ENCODE peak calls at places on chromosomes 5 and 9, in ten cellular contexts. P, S, Y, X, B, H, T, R, I and D are unnamed samples.

GRCh38 chr5:158514353-158514960 is 585.3 kb downstream of the EBF1 start:
- DNase-seq in S (no peak), I (no peak), B (peak), R (no peak), X (no peak), Y (no peak), H (no peak), P (no peak), T (no peak), D (no peak)

GRCh38 chr5:157744055-157745011 is 821 bp downstream of the LSM11 start:
- DNase-seq in T (no peak), I (peak), H (no peak), X (no peak), R (no peak), S (no peak), B (no peak), P (peak), Y (no peak), D (peak)

GRCh38 chr5:33795532-33795931 is 96.3 kb downstream of the ADAMTS12 start:
- DNase-seq in P (no peak), B (no peak), H (no peak), I (no peak), Y (no peak), T (no peak), S (no peak), X (no peak), R (no peak), D (no peak)

GRCh38 chr5:117803533-117803932 is 1184.8 kb downstream of the DTWD2 start:
- DNase-seq in R (no peak), H (no peak), X (peak), P (no peak), Y (peak), S (no peak), B (no peak), T (no peak), I (no peak), D (no peak)

GRCh38 chr9:136336156-136336860 is 9.0 kb downstream of the GPSM1 start:
- DNase-seq in P (no peak), R (no peak), Y (no peak), T (no peak), X (no peak), I (no peak), B (no peak), S (no peak), H (no peak), D (no peak)

GRCh38 chr9:29068461-29068860 is 1495.2 kb upstream of the C9orf72 start:
- DNase-seq in B (no peak), H (no peak), S (no peak), Y (no peak), R (no peak), P (no peak), X (no peak), T (no peak), I (no peak), D (no peak)

GRCh38 chr5:61071565-61071964 is 90.7 kb downstream of the SMIM15 start:
- DNase-seq in T (no peak), I (no peak), X (no peak), H (no peak), B (no peak), P (no peak), Y (no peak), S (no peak), R (no peak), D (no peak)

GRCh38 chr5:6505779-6506557 is 57.3 kb downstream of the UBE2QL1 start:
- DNase-seq in Y (no peak), X (no peak), R (no peak), B (no peak), P (no peak), T (no peak), I (no peak), S (no peak), H (no peak), D (no peak)

GRCh38 chr5:39267185-39267584 is 47.8 kb upstream of the FYB1 start:
- DNase-seq in H (no peak), B (no peak), T (no peak), I (no peak), Y (no peak), X (no peak), R (no peak), S (no peak), P (no peak), D (no peak)

GRCh38 chr9:79768199-79768598 is 196.4 kb downstream of the TLE4 start:
- DNase-seq in I (no peak), S (no peak), X (peak), H (no peak), R (no peak), Y (no peak), B (no peak), P (no peak), T (no peak), D (no peak)

GRCh38 chr5:127936439-127936972 is 147.1 kb upstream of the SLC12A2 start:
- DNase-seq in T (no peak), S (no peak), I (no peak), R (no peak), B (peak), H (no peak), X (no peak), P (peak), Y (no peak), D (peak)

GRCh38 chr5:157161996-157162395 is 4.1 kb downstream of the GARIN3 start:
- DNase-seq in B (no peak), H (no peak), R (no peak), Y (no peak), X (no peak), P (no peak), I (no peak), S (no peak), T (no peak), D (no peak)

GRCh38 chr9:5608298-5609254 is 20.3 kb upstream of the RIC1 start:
- DNase-seq in H (no peak), B (no peak), R (no peak), Y (no peak), S (no peak), P (peak), T (no peak), X (no peak), I (no peak), D (no peak)

GRCh38 chr5:101897914-101898313 is 398.2 kb downstream of the SLCO4C1 start:
- DNase-seq in H (no peak), I (no peak), T (no peak), S (no peak), X (no peak), P (no peak), Y (no peak), R (peak), B (no peak), D (no peak)

GRCh38 chr9:128771745-128772519 is at the start of gene ZER1:
- DNase-seq in I (peak), H (peak), B (peak), P (peak), S (peak), X (peak), R (peak), T (peak), Y (peak), D (peak)

GRCh38 chr5:150283904-150284303 is 5.7 kb downstream of the CAMK2A start:
- DNase-seq in X (no peak), P (no peak), R (no peak), I (no peak), H (no peak), Y (no peak), B (no peak), T (no peak), S (no peak), D (no peak)

GRCh38 chr5:75667586-75667985 is 49.7 kb downstream of the POC5 start:
- DNase-seq in I (no peak), T (no peak), P (no peak), X (no peak), Y (no peak), R (no peak), H (no peak), B (no peak), S (no peak), D (no peak)

GRCh38 chr9:137320555-137321384 is 18.7 kb upstream of the NRARP start:
- DNase-seq in S (peak), R (no peak), B (peak), X (no peak), Y (no peak), H (no peak), P (peak), I (no peak), T (no peak), D (peak)

GRCh38 chr5:180138214-180138975 is 66.8 kb upstream of the RNF130 start:
- DNase-seq in B (no peak), Y (no peak), I (no peak), T (no peak), X (no peak), S (no peak), P (no peak), R (no peak), H (no peak), D (no peak)

GRCh38 chr9:90726215-90726614 is 75.4 kb upstream of the SYK start:
- DNase-seq in Y (no peak), P (no peak), B (no peak), S (no peak), X (no peak), R (no peak), H (no peak), I (no peak), T (no peak), D (no peak)

GRCh38 chr5:51302358-51302757 is 80.9 kb upstream of the ISL1 start:
- DNase-seq in Y (no peak), X (no peak), H (no peak), I (no peak), R (no peak), T (no peak), P (no peak), S (no peak), B (no peak), D (no peak)

GRCh38 chr9:91815896-91816295 is 134.1 kb downstream of the ROR2 start:
- DNase-seq in S (no peak), H (no peak), I (no peak), B (no peak), R (no peak), T (no peak), X (no peak), Y (no peak), P (no peak), D (no peak)

GRCh38 chr9:113720495-113720894 is 155.6 kb upstream of the ZNF618 start:
- DNase-seq in I (no peak), X (no peak), Y (no peak), P (no peak), S (no peak), T (no peak), H (no peak), R (no peak), B (no peak), D (no peak)

GRCh38 chr9:112554516-112554915 is 67.9 kb downstream of the KIAA1958 start:
- DNase-seq in P (no peak), S (no peak), T (no peak), I (no peak), R (no peak), Y (peak), X (no peak), B (no peak), H (no peak), D (no peak)

GRCh38 chr5:79236970-79237734 is 1.2 kb downstream of the JMY start:
- DNase-seq in R (peak), H (peak), S (no peak), P (peak), T (peak), X (no peak), I (peak), Y (peak), B (peak), D (peak)

GRCh38 chr5:125847561-125847960 is 575.6 kb upstream of the GRAMD2B start:
- DNase-seq in S (no peak), H (no peak), I (no peak), T (no peak), Y (no peak), R (no peak), P (no peak), X (no peak), B (no peak), D (no peak)

GRCh38 chr5:161895510-161895909 is 47.6 kb downstream of the GABRA1 start:
- DNase-seq in T (no peak), H (no peak), I (no peak), P (no peak), S (no peak), B (no peak), R (no peak), Y (no peak), X (no peak), D (no peak)

GRCh38 chr5:52896524-52897237 is 92.5 kb upstream of the ITGA2 start:
- DNase-seq in I (no peak), R (no peak), Y (peak), P (no peak), H (no peak), X (peak), S (no peak), B (no peak), T (no peak), D (no peak)

GRCh38 chr9:23754551-23754950 is 71.5 kb downstream of the ELAVL2 start:
- DNase-seq in P (no peak), T (no peak), R (no peak), H (no peak), I (no peak), Y (no peak), X (no peak), S (no peak), B (no peak), D (no peak)

GRCh38 chr9:136268318-136268717 is 22.7 kb upstream of the QSOX2 start:
- DNase-seq in T (no peak), Y (no peak), I (no peak), B (no peak), S (no peak), X (no peak), H (no peak), R (peak), P (no peak), D (no peak)

GRCh38 chr5:136446565-136446964 is 81.2 kb upstream of the TRPC7 start:
- DNase-seq in R (peak), T (no peak), X (no peak), H (no peak), B (no peak), S (no peak), P (no peak), Y (no peak), I (no peak), D (no peak)
- TF ChIP-seq CTCF in R (no peak), T (no peak), X (no peak), H (no peak), B (no peak), S (no peak), P (no peak), Y (no peak), I (no peak), D (no peak)

GRCh38 chr5:99060306-99061261 is 131.8 kb upstream of the CHD1 start:
- DNase-seq in H (peak), R (peak), I (peak), T (peak), P (peak), Y (peak), B (peak), X (peak), S (peak), D (peak)
- TF ChIP-seq CTCF in H (peak), R (peak), I (peak), T (peak), P (peak), Y (peak), B (peak), X (peak), S (peak), D (peak)

GRCh38 chr5:29001666-29002065 is 1963.3 kb upstream of the CDH9 start:
- DNase-seq in B (no peak), H (no peak), R (peak), Y (no peak), X (no peak), S (no peak), I (no peak), T (no peak), P (no peak), D (no peak)
- TF ChIP-seq CTCF in B (no peak), H (no peak), R (no peak), Y (no peak), X (no peak), S (no peak), I (no peak), T (no peak), P (no peak), D (no peak)

GRCh38 chr5:110590187-110590586 is 136.3 kb downstream of the TMEM232 start:
- DNase-seq in T (no peak), P (no peak), Y (no peak), R (peak), H (no peak), B (no peak), X (no peak), S (no peak), I (no peak), D (no peak)
- TF ChIP-seq CTCF in T (peak), P (peak), Y (no peak), R (no peak), H (peak), B (peak), X (peak), S (peak), I (peak), D (peak)

GRCh38 chr9:3893519-3893918 is 367.7 kb upstream of the RFX3 start:
- DNase-seq in I (no peak), S (no peak), H (no peak), B (no peak), Y (no peak), T (no peak), X (no peak), R (no peak), P (no peak), D (no peak)
- TF ChIP-seq CTCF in I (no peak), S (no peak), H (no peak), B (no peak), Y (peak), T (no peak), X (no peak), R (no peak), P (no peak), D (no peak)